ENCODE peak calls at places on chromosomes 3 and 15, in six cellular contexts. A is lower lobe of right lung, L is kidney, T is mammary epithelial cell, B is esophagus muscularis mucosa, Z is OCI-LY7. D is an unnamed sample. For H3K9me3 and H3K4me1, the result is how much of the 10 kb centered on the place peaks cover.

GRCh38 chr3:57130426-57131209 is 34.5 kb downstream of the IL17RD start:
- DNase-seq in Z (peak), B (no peak), A (no peak), T (no peak), L (peak), D (peak)

GRCh38 chr3:46876313-46877300 is 914 bp upstream of the PTH1R start:
- DNase-seq in L (peak), T (no peak), A (no peak), B (no peak), Z (no peak), D (no peak)

GRCh38 chr3:78258798-78259197 is 1218.9 kb downstream of the ROBO2 start:
- DNase-seq in L (no peak), Z (no peak), B (no peak), A (no peak), T (no peak), D (peak)

GRCh38 chr3:157094301-157094700 is 65.6 kb downstream of the CCNL1 start:
- DNase-seq in T (peak), L (no peak), Z (no peak), A (no peak), B (no peak), D (no peak)

GRCh38 chr3:77281721-77282120 is 241.8 kb downstream of the ROBO2 start:
- DNase-seq in L (no peak), T (no peak), A (no peak), B (no peak), Z (no peak), D (no peak)

GRCh38 chr3:112604536-112604935 is 36.4 kb downstream of the CCDC80 start:
- DNase-seq in Z (no peak), L (no peak), A (no peak), B (no peak), T (no peak), D (peak)

GRCh38 chr3:16866447-16867025 is 18.2 kb upstream of the PLCL2 start:
- DNase-seq in A (no peak), L (no peak), T (no peak), B (no peak), Z (peak), D (peak)

GRCh38 chr15:83282859-83283812 is 1.3 kb downstream of the BNC1 start:
- DNase-seq in Z (no peak), T (peak), A (no peak), L (peak), B (peak), D (peak)

GRCh38 chr15:38275951-38276350 is 23.3 kb downstream of the SPRED1 start:
- DNase-seq in L (no peak), T (no peak), Z (no peak), A (no peak), B (no peak), D (peak)

GRCh38 chr3:146128939-146129338 is 32.0 kb downstream of the PLOD2 start:
- DNase-seq in B (no peak), Z (no peak), L (no peak), A (no peak), T (no peak), D (no peak)

GRCh38 chr3:11134794-11135193 is 19.5 kb upstream of the HRH1 start:
- DNase-seq in B (no peak), A (no peak), L (no peak), T (peak), Z (no peak), D (peak)

GRCh38 chr15:78018968-78019644 is 58.4 kb downstream of the TBC1D2B start:
- DNase-seq in A (no peak), B (no peak), L (no peak), T (no peak), Z (no peak), D (no peak)

GRCh38 chr3:118882353-118882947 is 152.2 kb downstream of the IGSF11 start:
- DNase-seq in A (no peak), L (no peak), B (no peak), T (peak), Z (peak), D (peak)

GRCh38 chr15:49273734-49274318 is 103.8 kb downstream of the GALK2 start:
- DNase-seq in T (no peak), B (no peak), Z (no peak), A (no peak), L (no peak), D (no peak)

GRCh38 chr3:99172736-99173657 is 271.5 kb upstream of the DCBLD2 start:
- DNase-seq in L (peak), Z (peak), T (peak), B (no peak), A (no peak), D (peak)

GRCh38 chr3:10198761-10199688 is 34.3 kb downstream of the IRAK2 start:
- DNase-seq in B (no peak), L (no peak), T (peak), A (no peak), Z (peak), D (peak)

GRCh38 chr15:75542386-75542797 is 36.7 kb downstream of the PTPN9 start:
- DNase-seq in A (no peak), Z (no peak), T (no peak), L (no peak), B (no peak), D (no peak)

GRCh38 chr3:64814360-64814759 is 126.6 kb upstream of the ADAMTS9 start:
- DNase-seq in A (no peak), B (no peak), Z (no peak), T (peak), L (no peak), D (no peak)

GRCh38 chr3:80190051-80190450 is 422.3 kb upstream of the ROBO1 start:
- DNase-seq in B (no peak), T (peak), A (no peak), Z (no peak), L (no peak), D (peak)

GRCh38 chr3:183114779-183115178 is 15.5 kb upstream of the MCCC1 start:
- DNase-seq in L (no peak), B (no peak), A (no peak), Z (no peak), T (no peak), D (no peak)

GRCh38 chr15:34318277-34319079 is 19.1 kb downstream of the SLC12A6 start:
- DNase-seq in L (no peak), Z (peak), B (no peak), T (peak), A (peak), D (peak)

GRCh38 chr3:30421261-30421660 is 185.1 kb upstream of the TGFBR2 start:
- DNase-seq in T (peak), L (no peak), A (no peak), B (no peak), Z (no peak), D (peak)

GRCh38 chr3:156273068-156273709 is 152.8 kb downstream of the KCNAB1 start:
- DNase-seq in A (no peak), B (no peak), Z (no peak), L (no peak), T (no peak), D (no peak)

GRCh38 chr3:73576995-73577394 is 47.7 kb downstream of the PDZRN3 start:
- DNase-seq in B (no peak), L (no peak), A (no peak), T (peak), Z (no peak), D (no peak)

GRCh38 chr15:101428758-101429157 is 60.7 kb downstream of the PCSK6 start:
- DNase-seq in Z (no peak), T (no peak), L (no peak), B (no peak), A (no peak), D (no peak)

GRCh38 chr15:101431301-101431700 is 58.2 kb downstream of the PCSK6 start:
- DNase-seq in A (no peak), B (no peak), T (no peak), L (no peak), Z (no peak), D (no peak)

GRCh38 chr15:101429646-101430045 is 59.9 kb downstream of the PCSK6 start:
- DNase-seq in L (no peak), A (no peak), T (no peak), Z (no peak), B (no peak), D (no peak)

GRCh38 chr15:101427606-101428487 is 61.7 kb downstream of the PCSK6 start:
- DNase-seq in A (no peak), T (no peak), L (no peak), B (no peak), Z (no peak), D (no peak)

DNA sequence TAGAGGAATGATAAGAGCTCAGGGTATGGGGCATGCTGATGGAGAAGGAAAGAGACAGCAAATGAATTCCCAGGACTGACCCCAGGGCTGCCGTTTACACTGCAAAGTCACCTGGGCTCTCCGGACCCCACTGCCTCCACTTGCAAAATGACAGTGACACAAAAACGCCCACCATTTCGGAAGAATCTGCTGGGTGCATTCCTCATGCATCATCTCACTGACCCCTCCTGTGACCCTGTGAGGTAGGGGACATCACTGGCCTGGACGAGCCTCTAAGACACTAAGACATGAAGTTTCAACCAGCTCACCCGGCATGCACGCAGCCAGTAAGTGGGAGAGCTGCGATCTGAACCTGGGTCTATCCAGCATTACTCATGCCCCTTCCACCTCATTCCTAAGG is 60.3 kb downstream of the PCSK6 start:
- DNase-seq in A (no peak), T (no peak), L (no peak), B (no peak), Z (no peak), D (no peak)
- H3K4me3 ChIP-seq in A (no peak), T (no peak), L (no peak), B (no peak), Z (no peak), D (no peak)

GRCh38 chr3:52454938-52455282 is 494 bp upstream of the NISCH start:
- DNase-seq in Z (no peak), T (no peak), A (no peak), B (no peak), L (no peak), D (no peak)
- H3K9me3 ChIP-seq in Z (under half), T (under half), A (under half), B (under half), L (under half), D (under half)

GRCh38 chr15:58383876-58384275 is 47.9 kb upstream of the LIPC start:
- DNase-seq in L (no peak), T (no peak), Z (no peak), B (no peak), A (no peak), D (no peak)

GRCh38 chr15:58384667-58385066 is 47.1 kb upstream of the LIPC start:
- DNase-seq in Z (no peak), T (no peak), A (no peak), B (no peak), L (no peak), D (no peak)

GRCh38 chr15:58386081-58386480 is 45.7 kb upstream of the LIPC start:
- DNase-seq in Z (no peak), B (no peak), L (no peak), T (no peak), A (no peak), D (no peak)

GRCh38 chr15:58387130-58387529 is 44.7 kb upstream of the LIPC start:
- DNase-seq in T (peak), B (no peak), A (no peak), L (no peak), Z (no peak), D (peak)

GRCh38 chr15:58386641-58387040 is 45.1 kb upstream of the LIPC start:
- DNase-seq in L (no peak), T (no peak), A (no peak), Z (no peak), B (no peak), D (no peak)
- H3K4me1 ChIP-seq in L (under half), T (under half), A (under half), Z (under half), B (under half), D (under half)

DNA sequence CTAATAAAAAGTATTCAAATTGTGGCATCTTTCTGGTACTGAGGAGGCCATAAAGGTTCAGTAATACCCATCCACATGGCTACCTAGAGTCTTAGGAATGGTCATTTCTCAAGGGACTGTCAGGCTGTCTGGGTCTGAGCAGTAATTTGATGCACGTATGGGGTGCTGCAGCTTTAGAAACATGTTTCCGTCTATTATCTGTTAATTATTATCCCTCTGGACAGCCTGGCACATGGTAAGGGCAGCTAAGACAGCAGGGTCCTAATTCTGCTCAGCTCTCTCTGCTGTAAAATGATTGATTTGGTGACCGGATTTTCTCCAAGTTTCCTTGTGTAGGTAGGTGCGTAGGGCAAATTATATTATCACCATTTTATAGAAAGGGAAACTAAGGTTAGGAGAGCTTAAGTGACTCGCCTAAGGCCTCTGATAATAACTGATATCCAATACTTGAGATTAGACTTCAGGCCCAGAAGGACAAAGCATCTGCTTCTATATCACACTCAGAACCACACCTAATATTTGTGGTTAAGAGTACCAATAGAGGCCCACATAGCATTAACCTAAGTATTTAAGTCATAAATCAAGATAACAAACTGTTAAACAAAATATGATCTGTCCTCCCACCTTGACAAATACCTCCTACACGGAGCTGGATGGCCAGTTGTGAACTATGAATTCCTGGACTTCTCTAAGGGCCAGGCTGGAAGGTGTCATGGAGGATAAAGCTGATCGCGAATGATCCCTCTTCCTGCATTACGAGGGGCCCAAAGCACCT is 2.9 kb upstream of the RAP2B start:
- DNase-seq in Z (no peak), B (no peak), A (no peak), L (no peak), T (peak), D (peak)
- H3K4me3 ChIP-seq in Z (no peak), B (no peak), A (no peak), L (no peak), T (no peak), D (no peak)

GRCh38 chr15:25192651-25193050 is 237.9 kb downstream of the SNRPN start:
- DNase-seq in T (no peak), B (no peak), L (no peak), A (no peak), Z (no peak), D (no peak)
- H3K9me3 ChIP-seq in T (half or more), B (under half), L (under half), A (under half), Z (under half), D (under half)